ENCODE peak calls at places on chromosomes 2 and 18, in six cellular contexts. D, W, V, R, J and A are unnamed samples.
A peak's percentile ranks its signal among the peaks of the same experiment; 100 is the strongest.

GRCh38 chr2:178629463-178629862 is 149.2 kb downstream of the PLEKHA3 start:
- DNase-seq in D (no peak), W (peak; percentile 48), V (no peak), R (no peak), J (no peak), A (no peak)

GRCh38 chr18:31700990-31701389 is 16.6 kb upstream of the B4GALT6 start:
- DNase-seq in D (no peak), W (no peak), V (no peak), R (no peak), J (no peak), A (no peak)

GRCh38 chr2:122469147-122469546 is 713.7 kb downstream of the TSN start:
- DNase-seq in D (no peak), W (no peak), V (no peak), R (no peak), J (no peak), A (no peak)

GRCh38 chr2:5560981-5561380 is 131.2 kb upstream of the SOX11 start:
- DNase-seq in D (no peak), W (peak; percentile 70), V (no peak), R (no peak), J (no peak), A (no peak)

GRCh38 chr2:44902767-44903166 is 38.7 kb upstream of the SIX3 start:
- DNase-seq in D (no peak), W (no peak), V (no peak), R (no peak), J (no peak), A (no peak)

GRCh38 chr2:126634273-126634861 is 21.6 kb upstream of the GYPC start:
- DNase-seq in D (no peak), W (peak; percentile 54), V (peak; percentile 14), R (no peak), J (no peak), A (no peak)

GRCh38 chr2:169765523-169765922 is 31.9 kb downstream of the KLHL23 start:
- DNase-seq in D (no peak), W (no peak), V (no peak), R (no peak), J (no peak), A (no peak)

GRCh38 chr2:236536727-236537398 is 32.8 kb upstream of the ACKR3 start:
- DNase-seq in D (no peak), W (no peak), V (peak; percentile 52), R (no peak), J (no peak), A (peak; percentile 38)

GRCh38 chr2:105934467-105934866 is 189.8 kb downstream of the NCK2 start:
- DNase-seq in D (no peak), W (no peak), V (no peak), R (peak; percentile 46), J (no peak), A (no peak)

GRCh38 chr2:98013407-98014042 is 17.8 kb upstream of the TMEM131 start:
- DNase-seq in D (no peak), W (no peak), V (no peak), R (no peak), J (no peak), A (no peak)

GRCh38 chr2:169512525-169512924 is 3.0 kb downstream of the KLHL41 start:
- DNase-seq in D (no peak), W (no peak), V (no peak), R (no peak), J (no peak), A (no peak)

GRCh38 chr2:135664623-135665068 is 77.0 kb upstream of the UBXN4 start:
- DNase-seq in D (no peak), W (no peak), V (no peak), R (no peak), J (no peak), A (no peak)

GRCh38 chr2:8488001-8488738 is 193.7 kb upstream of the ID2 start:
- DNase-seq in D (no peak), W (peak; percentile 26), V (peak; percentile 51), R (no peak), J (no peak), A (peak; percentile 65)

GRCh38 chr2:229407170-229407569 is 136.1 kb upstream of the PID1 start:
- DNase-seq in D (peak; percentile 47), W (peak; percentile 62), V (no peak), R (peak; percentile 78), J (peak; percentile 71), A (no peak)

GRCh38 chr2:100422320-100422719 is 4.9 kb upstream of the CHST10 start:
- DNase-seq in D (no peak), W (no peak), V (no peak), R (no peak), J (no peak), A (no peak)

DNA sequence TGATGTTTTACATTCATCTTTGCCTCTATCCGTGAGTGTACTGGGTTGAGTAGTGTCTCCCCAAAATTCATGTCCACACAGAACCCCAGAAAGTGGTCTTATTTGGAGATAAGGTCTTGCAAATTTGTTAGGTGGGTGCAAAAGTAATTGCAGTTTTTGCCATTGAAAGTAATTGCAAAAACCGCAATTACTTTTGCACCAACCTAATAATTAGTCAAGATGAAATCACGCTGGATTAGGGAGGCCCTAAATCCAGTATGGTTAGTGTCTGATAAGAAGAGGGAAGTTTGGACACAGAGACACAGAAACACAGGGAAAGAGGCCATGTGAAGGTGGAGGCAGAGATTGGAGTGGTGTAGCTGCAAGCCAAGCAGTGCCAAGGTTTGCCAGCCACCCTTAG is 57.8 kb upstream of the SPRED2 start:
- DNase-seq in D (no peak), W (no peak), V (no peak), R (no peak), J (no peak), A (no peak)
- H3K9me3 ChIP-seq in D (peaks cover 16% of the 10 kb centered on the region), W (no peaks in the 10 kb centered on the region), V (peaks cover 6% of the 10 kb centered on the region), R (no peaks in the 10 kb centered on the region), J (no peaks in the 10 kb centered on the region), A (no peaks in the 10 kb centered on the region)

GRCh38 chr18:50711401-50711800 is 108.4 kb downstream of the MRO start:
- DNase-seq in D (no peak), W (peak; percentile 70), V (no peak), R (no peak), J (no peak), A (no peak)
- H3K9me3 ChIP-seq in D (peaks cover 5% of the 10 kb centered on the region), W (no peaks in the 10 kb centered on the region), V (no peaks in the 10 kb centered on the region), R (peaks cover 6% of the 10 kb centered on the region), J (no peaks in the 10 kb centered on the region), A (no peaks in the 10 kb centered on the region)

GRCh38 chr2:73281244-73281643 is 3.0 kb downstream of the FBXO41 start:
- DNase-seq in D (no peak), W (no peak), V (no peak), R (no peak), J (no peak), A (no peak)
- H3K9me3 ChIP-seq in D (no peaks in the 10 kb centered on the region), W (no peaks in the 10 kb centered on the region), V (no peaks in the 10 kb centered on the region), R (no peaks in the 10 kb centered on the region), J (no peaks in the 10 kb centered on the region), A (no peaks in the 10 kb centered on the region)

GRCh38 chr2:89823556-89823955 is 1132.1 kb downstream of the RPIA start:
- DNase-seq in D (no peak), W (no peak), V (no peak), R (no peak), J (no peak), A (no peak)

GRCh38 chr2:89821455-89821945 is 1130.0 kb downstream of the RPIA start:
- DNase-seq in D (no peak), W (no peak), V (no peak), R (no peak), J (no peak), A (no peak)

GRCh38 chr2:89820248-89820647 is 1128.8 kb downstream of the RPIA start:
- DNase-seq in D (no peak), W (no peak), V (no peak), R (no peak), J (no peak), A (no peak)

GRCh38 chr2:89829828-89830227 is 1138.4 kb downstream of the RPIA start:
- DNase-seq in D (no peak), W (no peak), V (no peak), R (no peak), J (no peak), A (no peak)

GRCh38 chr2:89825034-89825433 is 1133.6 kb downstream of the RPIA start:
- DNase-seq in D (no peak), W (no peak), V (no peak), R (no peak), J (no peak), A (no peak)
- H3K9me3 ChIP-seq in D (peaks cover 63% of the 10 kb centered on the region), W (peaks cover 3% of the 10 kb centered on the region), V (peaks cover 15% of the 10 kb centered on the region), R (peaks cover 59% of the 10 kb centered on the region), J (peaks cover 26% of the 10 kb centered on the region), A (peaks cover 34% of the 10 kb centered on the region)

GRCh38 chr18:78739843-78740677 is 239.6 kb upstream of the SALL3 start:
- DNase-seq in D (peak; percentile 16), W (no peak), V (no peak), R (no peak), J (no peak), A (no peak)
- H3K9me3 ChIP-seq in D (no peaks in the 10 kb centered on the region), W (no peaks in the 10 kb centered on the region), V (no peaks in the 10 kb centered on the region), R (no peaks in the 10 kb centered on the region), J (no peaks in the 10 kb centered on the region), A (no peaks in the 10 kb centered on the region)

GRCh38 chr2:147214900-147215299 is 629.9 kb upstream of the ACVR2A start:
- DNase-seq in D (no peak), W (no peak), V (no peak), R (no peak), J (no peak), A (no peak)
- H3K9me3 ChIP-seq in D (peaks cover 4% of the 10 kb centered on the region), W (no peaks in the 10 kb centered on the region), V (no peaks in the 10 kb centered on the region), R (no peaks in the 10 kb centered on the region), J (no peaks in the 10 kb centered on the region), A (no peaks in the 10 kb centered on the region)

GRCh38 chr2:2569306-2569705 is 238.2 kb upstream of the MYT1L start:
- DNase-seq in D (no peak), W (no peak), V (no peak), R (no peak), J (no peak), A (no peak)
- H3K9me3 ChIP-seq in D (no peaks in the 10 kb centered on the region), W (no peaks in the 10 kb centered on the region), V (no peaks in the 10 kb centered on the region), R (no peaks in the 10 kb centered on the region), J (no peaks in the 10 kb centered on the region), A (no peaks in the 10 kb centered on the region)

DNA sequence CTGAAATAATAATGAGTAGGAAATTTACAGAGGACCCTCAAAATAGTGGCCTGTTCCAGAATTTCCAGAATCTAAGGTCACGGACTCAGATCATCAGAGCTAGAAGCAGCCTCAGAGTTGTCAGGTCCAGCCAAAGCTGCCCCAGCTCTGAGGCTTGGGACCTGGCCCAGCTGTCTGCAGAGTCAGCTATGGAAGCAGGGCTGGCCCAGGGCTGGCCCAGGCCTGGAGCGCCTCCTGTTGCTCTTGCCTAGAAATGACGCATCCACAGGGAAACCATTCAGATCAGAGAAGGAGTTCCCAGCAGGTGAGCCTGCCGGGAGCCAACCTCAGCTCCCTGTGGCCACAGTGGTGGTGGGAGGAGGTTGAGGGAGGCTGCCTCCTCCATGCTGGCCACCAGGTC is 106.7 kb upstream of the ARL4C start:
- DNase-seq in D (no peak), W (no peak), V (no peak), R (no peak), J (no peak), A (no peak)
- H3K9me3 ChIP-seq in D (no peaks in the 10 kb centered on the region), W (no peaks in the 10 kb centered on the region), V (no peaks in the 10 kb centered on the region), R (no peaks in the 10 kb centered on the region), J (no peaks in the 10 kb centered on the region), A (no peaks in the 10 kb centered on the region)

DNA sequence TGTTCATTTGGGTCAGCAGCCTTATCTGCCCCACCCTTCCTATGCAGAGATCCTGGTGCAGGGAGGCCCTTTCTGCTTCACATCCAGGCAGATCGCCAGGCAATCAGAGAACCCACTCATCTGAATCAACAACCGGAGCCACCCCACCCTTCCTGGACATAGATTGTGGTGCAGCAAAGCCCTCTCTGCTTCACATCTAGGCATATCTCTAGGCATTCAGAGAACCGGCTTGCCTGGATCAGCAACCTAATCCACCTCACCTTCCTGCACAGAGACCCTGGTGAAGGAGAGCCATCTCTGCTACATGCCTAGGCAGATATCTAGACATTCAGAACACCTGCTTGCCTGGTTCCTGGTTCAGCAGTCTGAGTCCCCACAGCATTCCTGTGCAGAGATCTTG is 184.5 kb upstream of the CNTNAP5 start:
- DNase-seq in D (no peak), W (no peak), V (no peak), R (no peak), J (no peak), A (no peak)
- H3K9me3 ChIP-seq in D (peaks cover 37% of the 10 kb centered on the region), W (no peaks in the 10 kb centered on the region), V (no peaks in the 10 kb centered on the region), R (peaks cover 9% of the 10 kb centered on the region), J (peaks cover 12% of the 10 kb centered on the region), A (peaks cover 4% of the 10 kb centered on the region)